ENCODE peak calls at places on chromosomes 12 and 14, in eight cellular contexts. One of them, this sample, is unnamed.

GRCh38 chr14:21924479-21924878 is 250.9 kb upstream of the OR4E1 start:
- DNase-seq in adipocyte: no peak
- DNase-seq in type B pancreatic cell: no peak
- DNase-seq in stimulated activated CD4-positive, alpha-beta T cell treated with anti-CD3 and anti-CD28 coated beads, Interleukin-12 subunit alpha, Interleukin-12 subunit beta, amount 100 ng/mL, for 24 hours: peak; percentile 32
- DNase-seq in LoVo: no peak
- DNase-seq in brain microvascular endothelial cell: no peak
- DNase-seq in Right ventricle myocardium superior: no peak
- DNase-seq in HEK293T: no peak
- DNase-seq in this sample: no peak

GRCh38 chr12:79424109-79424721 is 266.5 kb downstream of the PAWR start:
- DNase-seq in HEK293T: no peak
- DNase-seq in LoVo: peak; percentile 44
- DNase-seq in Right ventricle myocardium superior: no peak
- DNase-seq in type B pancreatic cell: no peak
- DNase-seq in adipocyte: peak; percentile 96
- DNase-seq in brain microvascular endothelial cell: peak; percentile 89
- DNase-seq in stimulated activated CD4-positive, alpha-beta T cell treated with anti-CD3 and anti-CD28 coated beads, Interleukin-12 subunit alpha, Interleukin-12 subunit beta, amount 100 ng/mL, for 24 hours: no peak
- DNase-seq in this sample: peak; percentile 98

GRCh38 chr14:20723458-20723857 is 22.2 kb upstream of the EDDM3A start:
- DNase-seq in Right ventricle myocardium superior: no peak
- DNase-seq in brain microvascular endothelial cell: no peak
- DNase-seq in HEK293T: no peak
- DNase-seq in type B pancreatic cell: no peak
- DNase-seq in stimulated activated CD4-positive, alpha-beta T cell treated with anti-CD3 and anti-CD28 coated beads, Interleukin-12 subunit alpha, Interleukin-12 subunit beta, amount 100 ng/mL, for 24 hours: no peak
- DNase-seq in adipocyte: no peak
- DNase-seq in LoVo: no peak
- DNase-seq in this sample: no peak

GRCh38 chr14:34662558-34663088 is 32.7 kb upstream of the SNX6 start:
- DNase-seq in LoVo: no peak
- DNase-seq in Right ventricle myocardium superior: no peak
- DNase-seq in HEK293T: no peak
- DNase-seq in adipocyte: no peak
- DNase-seq in stimulated activated CD4-positive, alpha-beta T cell treated with anti-CD3 and anti-CD28 coated beads, Interleukin-12 subunit alpha, Interleukin-12 subunit beta, amount 100 ng/mL, for 24 hours: no peak
- DNase-seq in type B pancreatic cell: no peak
- DNase-seq in brain microvascular endothelial cell: no peak
- DNase-seq in this sample: no peak

GRCh38 chr14:22824711-22825359 is 4.9 kb upstream of the MRPL52 start:
- DNase-seq in type B pancreatic cell: no peak
- DNase-seq in LoVo: peak; percentile 71
- DNase-seq in stimulated activated CD4-positive, alpha-beta T cell treated with anti-CD3 and anti-CD28 coated beads, Interleukin-12 subunit alpha, Interleukin-12 subunit beta, amount 100 ng/mL, for 24 hours: no peak
- DNase-seq in brain microvascular endothelial cell: peak; percentile 93
- DNase-seq in Right ventricle myocardium superior: no peak
- DNase-seq in HEK293T: no peak
- DNase-seq in adipocyte: peak; percentile 71
- DNase-seq in this sample: peak; percentile 72

GRCh38 chr12:123787466-123787865 is 25.4 kb downstream of the DNAH10 start:
- DNase-seq in brain microvascular endothelial cell: no peak
- DNase-seq in LoVo: no peak
- DNase-seq in adipocyte: no peak
- DNase-seq in stimulated activated CD4-positive, alpha-beta T cell treated with anti-CD3 and anti-CD28 coated beads, Interleukin-12 subunit alpha, Interleukin-12 subunit beta, amount 100 ng/mL, for 24 hours: no peak
- DNase-seq in Right ventricle myocardium superior: no peak
- DNase-seq in type B pancreatic cell: no peak
- DNase-seq in HEK293T: no peak
- DNase-seq in this sample: no peak

GRCh38 chr14:89607453-89607852 is 190.4 kb upstream of the FOXN3 start:
- DNase-seq in LoVo: no peak
- DNase-seq in HEK293T: no peak
- DNase-seq in adipocyte: no peak
- DNase-seq in stimulated activated CD4-positive, alpha-beta T cell treated with anti-CD3 and anti-CD28 coated beads, Interleukin-12 subunit alpha, Interleukin-12 subunit beta, amount 100 ng/mL, for 24 hours: no peak
- DNase-seq in type B pancreatic cell: no peak
- DNase-seq in Right ventricle myocardium superior: no peak
- DNase-seq in brain microvascular endothelial cell: no peak
- DNase-seq in this sample: no peak

GRCh38 chr12:28253175-28253641 is 63.0 kb downstream of the CCDC91 start:
- DNase-seq in stimulated activated CD4-positive, alpha-beta T cell treated with anti-CD3 and anti-CD28 coated beads, Interleukin-12 subunit alpha, Interleukin-12 subunit beta, amount 100 ng/mL, for 24 hours: peak; percentile 29
- DNase-seq in LoVo: no peak
- DNase-seq in brain microvascular endothelial cell: peak; percentile 84
- DNase-seq in Right ventricle myocardium superior: no peak
- DNase-seq in type B pancreatic cell: no peak
- DNase-seq in HEK293T: no peak
- DNase-seq in adipocyte: peak; percentile 43
- DNase-seq in this sample: no peak

GRCh38 chr14:73961192-73961591 is 11.1 kb downstream of the COQ6 start:
- DNase-seq in HEK293T: no peak
- DNase-seq in LoVo: no peak
- DNase-seq in brain microvascular endothelial cell: no peak
- DNase-seq in adipocyte: no peak
- DNase-seq in stimulated activated CD4-positive, alpha-beta T cell treated with anti-CD3 and anti-CD28 coated beads, Interleukin-12 subunit alpha, Interleukin-12 subunit beta, amount 100 ng/mL, for 24 hours: no peak
- DNase-seq in Right ventricle myocardium superior: no peak
- DNase-seq in type B pancreatic cell: no peak
- DNase-seq in this sample: no peak

GRCh38 chr14:54822685-54823084 is 79.9 kb downstream of the GCH1 start:
- DNase-seq in brain microvascular endothelial cell: no peak
- DNase-seq in stimulated activated CD4-positive, alpha-beta T cell treated with anti-CD3 and anti-CD28 coated beads, Interleukin-12 subunit alpha, Interleukin-12 subunit beta, amount 100 ng/mL, for 24 hours: no peak
- DNase-seq in LoVo: no peak
- DNase-seq in adipocyte: no peak
- DNase-seq in HEK293T: no peak
- DNase-seq in Right ventricle myocardium superior: no peak
- DNase-seq in type B pancreatic cell: no peak
- DNase-seq in this sample: no peak